ENCODE peak calls at places on chromosomes 6 and 20, in seven cellular contexts. A, F, I, T, W, H and B are unnamed samples.

GRCh38 chr20:49697071-49697470 is 16.6 kb downstream of the B4GALT5 start:
- DNase-seq in I (no peak), W (no peak), A (no peak), F (no peak), T (no peak), H (no peak), B (no peak)

GRCh38 chr20:57773059-57773815 is 63.4 kb upstream of the PMEPA1 start:
- DNase-seq in A (no peak), H (no peak), F (no peak), T (no peak), I (no peak), W (no peak), B (no peak)

GRCh38 chr20:40309731-40310130 is 379.3 kb downstream of the MAFB start:
- DNase-seq in H (no peak), I (no peak), W (no peak), A (no peak), T (no peak), F (no peak), B (no peak)

GRCh38 chr6:36289281-36290018 is 19.6 kb downstream of the PNPLA1 start:
- DNase-seq in A (no peak), F (no peak), H (no peak), W (no peak), T (no peak), I (no peak), B (no peak)

GRCh38 chr6:158361961-158362634 is 49.8 kb downstream of the TULP4 start:
- DNase-seq in W (no peak), I (no peak), F (no peak), T (no peak), A (no peak), H (no peak), B (no peak)

GRCh38 chr20:56750430-56750829 is 121.3 kb downstream of the TFAP2C start:
- DNase-seq in T (no peak), A (no peak), F (no peak), W (no peak), I (no peak), H (no peak), B (no peak)

GRCh38 chr20:37519508-37520416 is 1.3 kb upstream of the NNAT start:
- DNase-seq in I (no peak), T (peak; percentile 24), F (no peak), H (no peak), W (no peak), A (no peak), B (no peak)

GRCh38 chr6:154579046-154579823 is 68.8 kb upstream of the CNKSR3 start:
- DNase-seq in T (no peak), W (no peak), I (no peak), A (no peak), H (no peak), F (no peak), B (no peak)

GRCh38 chr6:45605971-45606370 is 228.2 kb upstream of the SUPT3H start:
- DNase-seq in W (no peak), I (no peak), H (no peak), T (no peak), F (no peak), A (peak; percentile 20), B (no peak)

GRCh38 chr20:53797085-53797484 is 203.4 kb upstream of the ZNF217 start:
- DNase-seq in H (no peak), A (no peak), F (no peak), I (no peak), W (no peak), T (no peak), B (no peak)

GRCh38 chr6:166958926-166959861 is 2.8 kb upstream of the RNASET2 start:
- DNase-seq in T (no peak), I (peak; percentile 62), H (no peak), W (peak; percentile 30), A (no peak), F (peak; percentile 10), B (no peak)

GRCh38 chr20:43755851-43756250 is 29.0 kb upstream of the GTSF1L start:
- DNase-seq in T (no peak), F (peak; percentile 85), I (no peak), W (peak; percentile 95), H (no peak), A (no peak), B (no peak)

GRCh38 chr6:118704911-118705310 is 53.5 kb upstream of the CEP85L start:
- DNase-seq in A (peak; percentile 20), W (no peak), T (no peak), F (no peak), H (no peak), I (no peak), B (no peak)

GRCh38 chr20:364905-365794 is 15.4 kb upstream of the TRIB3 start:
- DNase-seq in H (no peak), W (peak; percentile 77), I (no peak), T (no peak), F (peak; percentile 67), A (no peak), B (no peak)

GRCh38 chr6:35973670-35974222 is 50.7 kb downstream of the SLC26A8 start:
- DNase-seq in W (peak; percentile 22), T (no peak), A (no peak), H (no peak), F (peak; percentile 8), I (no peak), B (no peak)

GRCh38 chr20:51399138-51399890 is 143.2 kb downstream of the NFATC2 start:
- DNase-seq in W (no peak), H (no peak), I (no peak), T (no peak), F (no peak), A (no peak), B (no peak)

GRCh38 chr6:25410102-25410501 is 130.9 kb downstream of the CARMIL1 start:
- DNase-seq in W (no peak), T (no peak), I (no peak), F (no peak), H (no peak), A (no peak), B (no peak)

GRCh38 chr6:163162007-163162873 is 252.3 kb upstream of the QKI start:
- DNase-seq in A (no peak), F (no peak), I (no peak), W (no peak), T (no peak), H (no peak), B (no peak)

GRCh38 chr6:169803816-169804340 is 52.5 kb downstream of the ERMARD start:
- DNase-seq in F (no peak), I (no peak), A (no peak), H (no peak), W (no peak), T (no peak), B (no peak)

GRCh38 chr6:136038531-136038930 is 187.0 kb downstream of the PDE7B start:
- DNase-seq in F (no peak), I (no peak), T (no peak), A (no peak), H (no peak), W (no peak), B (no peak)